ENCODE peak calls at places on chromosomes 6 and 20, in nine cellular contexts. X, Y, M, O, S, R, N, Z and W are unnamed samples.

GRCh38 chr6:170524188-170524535 is 28.9 kb downstream of the PSMB1 start:
- DNase-seq in O (no peak), M (no peak), Y (no peak), N (peak; percentile 32), S (no peak), Z (no peak), X (no peak), R (peak; percentile 55), W (no peak)

GRCh38 chr20:9838378-9839295 is at the start of gene PAK5:
- DNase-seq in M (no peak), X (peak; percentile 61), R (peak; percentile 8), Z (no peak), S (peak; percentile 84), O (no peak), N (no peak), Y (peak; percentile 80), W (peak; percentile 81)

GRCh38 chr6:134778431-134778830 is 171.5 kb downstream of the ALDH8A1 start:
- DNase-seq in N (no peak), R (no peak), S (no peak), Z (no peak), M (no peak), O (no peak), Y (no peak), X (no peak), W (no peak)

GRCh38 chr6:134805163-134805562 is 144.7 kb downstream of the ALDH8A1 start:
- DNase-seq in S (no peak), R (no peak), M (no peak), Y (no peak), X (no peak), O (no peak), N (no peak), Z (no peak), W (no peak)

GRCh38 chr20:32731882-32732266 is 11.4 kb downstream of the COMMD7 start:
- DNase-seq in Z (no peak), N (no peak), X (peak; percentile 68), M (no peak), S (peak; percentile 77), Y (no peak), O (no peak), R (no peak), W (no peak)

GRCh38 chr20:1830240-1830639 is 65.0 kb upstream of the SIRPA start:
- DNase-seq in S (no peak), N (peak; percentile 86), X (no peak), O (no peak), M (no peak), Z (no peak), Y (peak; percentile 39), R (peak; percentile 82), W (no peak)

GRCh38 chr6:163983601-163984445 is 569.3 kb downstream of the QKI start:
- DNase-seq in M (no peak), O (no peak), R (no peak), X (no peak), Y (no peak), S (no peak), N (no peak), Z (no peak), W (no peak)

GRCh38 chr6:33417127-33417902 is 592 bp downstream of the CUTA start:
- DNase-seq in Y (no peak), N (no peak), X (no peak), Z (no peak), O (no peak), R (no peak), S (no peak), M (no peak), W (peak; percentile 83)

GRCh38 chr20:63093966-63094766 is 87.4 kb upstream of the BHLHE23 start:
- DNase-seq in X (peak; percentile 34), N (peak; percentile 14), O (peak; percentile 54), Z (no peak), Y (no peak), M (no peak), R (no peak), S (peak; percentile 50), W (peak; percentile 53)

GRCh38 chr6:89487864-89488263 is 54.9 kb downstream of the ANKRD6 start:
- DNase-seq in M (no peak), N (no peak), X (no peak), O (no peak), S (no peak), Y (no peak), R (no peak), Z (no peak), W (no peak)

GRCh38 chr6:167153523-167153959 is 4.2 kb downstream of the GPR31 start:
- DNase-seq in Z (no peak), M (no peak), S (no peak), R (no peak), Y (no peak), N (no peak), O (no peak), X (no peak), W (no peak)

GRCh38 chr6:12132351-12133222 is 120.5 kb downstream of the HIVEP1 start:
- DNase-seq in X (no peak), Y (no peak), M (no peak), O (no peak), R (no peak), N (no peak), S (no peak), Z (no peak), W (no peak)

GRCh38 chr20:23145281-23145700 is 59.2 kb upstream of the CD93 start:
- DNase-seq in X (no peak), M (no peak), S (no peak), Z (no peak), N (no peak), R (no peak), O (peak; percentile 60), Y (no peak), W (peak; percentile 51)

GRCh38 chr20:1646975-1647431 is 10.6 kb downstream of the SIRPG start:
- DNase-seq in M (no peak), O (no peak), N (no peak), S (no peak), Z (no peak), R (no peak), X (no peak), Y (no peak), W (no peak)

GRCh38 chr6:87287251-87287650 is 35.1 kb upstream of the SMIM8 start:
- DNase-seq in Y (no peak), X (no peak), O (no peak), N (no peak), Z (no peak), S (no peak), R (no peak), M (no peak), W (no peak)

DNA sequence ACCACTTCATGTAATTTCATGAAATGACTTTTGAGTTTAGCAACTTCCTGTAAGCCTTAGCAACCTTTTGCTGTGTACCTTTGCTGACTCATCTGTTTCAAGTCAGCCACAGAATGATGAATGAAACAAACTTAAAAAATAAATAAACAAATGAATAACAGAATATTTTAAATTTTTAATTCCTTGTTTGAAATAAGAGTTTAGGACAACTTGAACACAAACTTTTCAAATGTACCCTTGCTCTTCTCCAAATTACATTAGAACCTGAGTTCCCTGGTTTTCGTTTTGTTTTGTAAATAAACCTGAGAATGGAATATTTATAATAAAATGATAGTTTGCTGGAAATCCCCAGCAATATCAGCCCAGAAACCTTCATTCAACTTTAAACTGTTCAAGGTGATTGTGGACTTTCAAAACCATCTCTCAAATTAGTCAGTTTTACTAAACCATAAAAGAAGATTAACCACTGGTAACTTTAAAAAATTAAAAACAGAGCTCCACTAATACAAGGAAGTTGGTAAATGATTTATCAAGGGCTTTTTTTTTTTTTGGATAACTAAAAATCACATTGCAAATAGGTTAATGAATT is 10.1 kb downstream of the MBOAT1 start:
- DNase-seq in Y (no peak), X (no peak), O (no peak), N (no peak), S (no peak), Z (no peak), R (no peak), M (peak; percentile 82), W (no peak)
- H3K4me1 ChIP-seq in Y (peaks cover 7% of the 10 kb centered on the region), X (peaks cover 51% of the 10 kb centered on the region), O (peaks cover 90% of the 10 kb centered on the region), N (no peaks in the 10 kb centered on the region), S (no peaks in the 10 kb centered on the region), Z (peaks cover 66% of the 10 kb centered on the region), R (peaks cover 76% of the 10 kb centered on the region), M (peaks cover 60% of the 10 kb centered on the region), W (peaks cover 14% of the 10 kb centered on the region)

DNA sequence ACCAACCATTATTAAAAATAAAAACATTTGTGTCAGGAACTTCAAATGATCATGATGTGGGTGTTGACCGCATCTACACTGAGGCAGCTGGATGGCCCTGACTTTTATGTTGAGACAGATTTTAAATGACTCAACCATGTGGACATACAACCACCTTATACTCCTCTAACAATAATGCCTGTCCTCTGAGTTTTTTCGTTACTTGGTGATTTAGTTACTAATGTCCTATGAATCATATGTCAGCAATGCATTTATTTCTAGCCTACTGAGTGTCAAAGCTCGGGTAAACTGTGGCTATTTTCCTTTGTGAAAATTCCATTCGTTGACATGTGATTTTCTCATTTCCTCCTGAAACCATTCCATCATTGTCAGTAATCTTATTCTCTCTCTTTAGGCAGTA is 38.9 kb upstream of the NKX2-4 start:
- DNase-seq in X (no peak), O (no peak), N (no peak), M (peak; percentile 25), S (no peak), Y (peak; percentile 11), R (no peak), Z (no peak), W (no peak)
- H3K27ac ChIP-seq in X (no peak overlapping the region), O (no peak overlapping the region), N (no peak overlapping the region), M (no peak overlapping the region), S (no peak overlapping the region), Y (no peak overlapping the region), R (no peak overlapping the region), Z (no peak overlapping the region), W (no peak overlapping the region)

GRCh38 chr6:158910484-158911075 is 89.4 kb downstream of the RSPH3 start:
- DNase-seq in X (no peak), N (no peak), Z (no peak), O (no peak), M (no peak), S (no peak), Y (no peak), R (no peak), W (no peak)
- TF ChIP-seq CTCF in X (no peak), N (no peak), Z (no peak), O (no peak), M (no peak), S (no peak), Y (no peak), R (no peak), W (no peak)

GRCh38 chr6:2221724-2222274 is 23.6 kb downstream of the GMDS start:
- DNase-seq in M (no peak), R (no peak), Z (no peak), S (no peak), Y (no peak), X (no peak), N (no peak), O (no peak), W (no peak)

GRCh38 chr6:2224847-2225382 is 20.5 kb downstream of the GMDS start:
- DNase-seq in M (no peak), S (no peak), Y (no peak), N (no peak), O (no peak), R (no peak), X (no peak), Z (no peak), W (no peak)

GRCh38 chr6:2220154-2220553 is 25.3 kb downstream of the GMDS start:
- DNase-seq in Z (no peak), N (no peak), O (no peak), S (no peak), X (no peak), M (no peak), Y (no peak), R (no peak), W (no peak)

GRCh38 chr6:2225422-2226392 is 19.7 kb downstream of the GMDS start:
- DNase-seq in O (no peak), Z (no peak), N (no peak), S (no peak), Y (no peak), M (no peak), X (no peak), R (no peak), W (no peak)

GRCh38 chr6:2222275-2222842 is 23.0 kb downstream of the GMDS start:
- DNase-seq in Z (no peak), N (no peak), R (no peak), S (no peak), O (no peak), Y (no peak), M (no peak), X (no peak), W (no peak)
- H3K4me1 ChIP-seq in Z (peaks cover 21% of the 10 kb centered on the region), N (no peaks in the 10 kb centered on the region), R (peaks cover 24% of the 10 kb centered on the region), S (no peaks in the 10 kb centered on the region), O (no peaks in the 10 kb centered on the region), Y (no peaks in the 10 kb centered on the region), M (peaks cover 5% of the 10 kb centered on the region), X (peaks cover 21% of the 10 kb centered on the region), W (peaks cover 5% of the 10 kb centered on the region)